ENCODE peak calls at places on chromosome 6, in seven cellular contexts. One of them, this sample, is unnamed.
A peak's percentile ranks its signal among the peaks of the same experiment; 100 is the strongest.

GRCh38 chr6:89792881-89793280 is 26.7 kb downstream of the MDN1 start:
- DNase-seq in ovary: no peak
- DNase-seq in H1: no peak
- DNase-seq in SK-N-SH: peak; percentile 47
- DNase-seq in A549: peak; percentile 53
- DNase-seq in transverse colon: peak; percentile 13
- DNase-seq in stomach: no peak
- DNase-seq in this sample: no peak

GRCh38 chr6:154653385-154653784 is 79.8 kb upstream of the SCAF8 start:
- DNase-seq in stomach: no peak
- DNase-seq in A549: no peak
- DNase-seq in ovary: no peak
- DNase-seq in transverse colon: no peak
- DNase-seq in SK-N-SH: no peak
- DNase-seq in H1: no peak
- DNase-seq in this sample: no peak

GRCh38 chr6:146962332-146962731 is 241.9 kb upstream of the STXBP5 start:
- DNase-seq in SK-N-SH: no peak
- DNase-seq in A549: no peak
- DNase-seq in H1: no peak
- DNase-seq in ovary: no peak
- DNase-seq in stomach: no peak
- DNase-seq in transverse colon: no peak
- DNase-seq in this sample: no peak

GRCh38 chr6:106512048-106512957 is 117.0 kb downstream of the RTN4IP1 start:
- DNase-seq in ovary: peak; percentile 65
- DNase-seq in SK-N-SH: peak; percentile 61
- DNase-seq in A549: peak; percentile 13
- DNase-seq in stomach: peak; percentile 84
- DNase-seq in H1: peak; percentile 79
- DNase-seq in transverse colon: peak; percentile 92
- DNase-seq in this sample: peak; percentile 15

GRCh38 chr6:20868397-20869185 is 334.3 kb downstream of the CDKAL1 start:
- DNase-seq in stomach: peak; percentile 35
- DNase-seq in H1: no peak
- DNase-seq in A549: no peak
- DNase-seq in SK-N-SH: peak; percentile 24
- DNase-seq in transverse colon: no peak
- DNase-seq in ovary: peak; percentile 55
- DNase-seq in this sample: no peak

GRCh38 chr6:168877821-168878282 is 375.8 kb downstream of the THBS2 start:
- DNase-seq in A549: peak; percentile 13
- DNase-seq in stomach: peak; percentile 66
- DNase-seq in transverse colon: peak; percentile 70
- DNase-seq in ovary: no peak
- DNase-seq in H1: no peak
- DNase-seq in SK-N-SH: no peak
- DNase-seq in this sample: no peak

GRCh38 chr6:13063300-13063918 is 264.9 kb downstream of the TBC1D7 start:
- DNase-seq in stomach: no peak
- DNase-seq in ovary: no peak
- DNase-seq in H1: no peak
- DNase-seq in transverse colon: no peak
- DNase-seq in A549: no peak
- DNase-seq in SK-N-SH: no peak
- DNase-seq in this sample: no peak

GRCh38 chr6:15337584-15337981 is 91.7 kb downstream of the JARID2 start:
- DNase-seq in ovary: no peak
- DNase-seq in stomach: no peak
- DNase-seq in SK-N-SH: no peak
- DNase-seq in H1: no peak
- DNase-seq in A549: no peak
- DNase-seq in transverse colon: no peak
- DNase-seq in this sample: no peak

GRCh38 chr6:146336200-146336599 is 207.4 kb upstream of the RAB32 start:
- DNase-seq in stomach: no peak
- DNase-seq in A549: no peak
- DNase-seq in SK-N-SH: no peak
- DNase-seq in ovary: no peak
- DNase-seq in transverse colon: no peak
- DNase-seq in H1: no peak
- DNase-seq in this sample: no peak

DNA sequence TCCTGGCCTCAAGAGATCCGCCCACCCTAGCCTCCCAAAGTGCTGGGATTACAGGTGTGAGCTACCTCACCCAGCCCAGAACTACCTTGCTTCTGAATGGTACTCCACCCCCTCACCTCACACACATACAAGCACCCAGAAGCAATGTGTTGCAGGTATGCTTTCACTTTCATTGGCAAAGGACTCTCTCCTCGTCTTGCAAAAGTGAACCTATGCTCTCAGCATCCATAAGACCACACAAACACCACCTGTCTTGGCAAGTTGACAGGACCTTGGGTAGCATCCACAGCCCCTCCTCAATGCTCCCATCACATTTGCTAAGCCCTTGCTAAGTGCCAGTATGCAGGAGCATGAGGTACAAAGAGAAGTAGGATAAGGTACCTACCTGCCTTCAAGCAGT is 3.7 kb downstream of the KIF13A start:
- DNase-seq in transverse colon: no peak
- DNase-seq in stomach: no peak
- DNase-seq in SK-N-SH: no peak
- DNase-seq in A549: no peak
- DNase-seq in H1: peak; percentile 39
- DNase-seq in ovary: no peak
- DNase-seq in this sample: no peak
- H3K27ac ChIP-seq in transverse colon: peak overlapping the region; percentile 93
- H3K27ac ChIP-seq in stomach: peak overlapping the region; percentile 74
- H3K27ac ChIP-seq in SK-N-SH: no peak overlapping the region
- H3K27ac ChIP-seq in A549: peak overlapping the region; percentile 19
- H3K27ac ChIP-seq in H1: no peak overlapping the region
- H3K27ac ChIP-seq in ovary: no peak overlapping the region
- H3K27ac ChIP-seq in this sample: no peak overlapping the region

DNA sequence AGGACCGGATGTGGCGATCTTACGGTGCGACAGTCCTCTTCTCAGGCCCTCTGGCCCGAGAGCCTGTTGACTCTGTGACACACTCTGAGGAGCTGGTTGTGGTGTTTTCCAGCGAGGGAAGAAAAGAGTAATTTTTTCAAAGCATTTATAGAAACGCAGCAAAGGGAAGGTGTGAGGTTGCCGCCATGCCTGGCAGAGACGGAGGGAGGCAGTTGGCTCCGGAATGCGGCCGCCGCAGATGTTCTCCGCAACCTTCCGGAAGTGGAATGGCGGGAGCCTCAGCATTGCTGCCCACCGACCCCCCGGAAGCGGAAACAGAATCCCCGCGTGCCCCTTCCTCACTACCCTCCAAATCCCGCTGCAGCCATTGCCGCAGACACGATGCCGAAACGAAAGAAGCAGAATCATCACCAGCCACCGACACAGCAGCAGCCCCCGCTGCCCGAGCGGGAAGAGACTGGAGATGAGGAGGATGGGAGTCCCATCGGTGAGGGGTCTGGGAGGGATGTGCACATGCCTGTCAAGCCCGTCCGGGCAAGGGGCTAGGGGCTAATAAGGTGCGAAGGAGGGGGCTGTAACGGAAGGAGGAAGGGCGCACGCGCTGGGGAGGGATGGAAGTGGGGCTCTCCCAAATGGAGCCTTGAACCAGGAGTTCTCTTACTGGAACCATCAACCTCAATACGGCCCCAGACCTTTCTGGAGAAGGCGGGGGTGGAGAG is at the start of gene PRR3:
- DNase-seq in transverse colon: peak; percentile 78
- DNase-seq in ovary: peak; percentile 83
- DNase-seq in A549: peak; percentile 93
- DNase-seq in H1: peak; percentile 92
- DNase-seq in SK-N-SH: peak; percentile 87
- DNase-seq in stomach: peak; percentile 74
- DNase-seq in this sample: peak; percentile 59
- TF ChIP-seq EP300 in transverse colon: peak; percentile 20
- TF ChIP-seq EP300 in ovary: no peak
- TF ChIP-seq EP300 in A549: no peak
- TF ChIP-seq EP300 in H1: no peak
- TF ChIP-seq EP300 in SK-N-SH: peak; percentile 13
- TF ChIP-seq EP300 in stomach: no peak
- TF ChIP-seq EP300 in this sample: peak; percentile 88

GRCh38 chr6:37279366-37280134 is 21.6 kb upstream of the TMEM217 start:
- DNase-seq in ovary: no peak
- DNase-seq in H1: no peak
- DNase-seq in stomach: no peak
- DNase-seq in A549: no peak
- DNase-seq in transverse colon: no peak
- DNase-seq in SK-N-SH: no peak
- DNase-seq in this sample: no peak

GRCh38 chr6:37276916-37277509 is 19.1 kb upstream of the TMEM217 start:
- DNase-seq in H1: no peak
- DNase-seq in stomach: no peak
- DNase-seq in A549: no peak
- DNase-seq in transverse colon: no peak
- DNase-seq in SK-N-SH: no peak
- DNase-seq in ovary: no peak
- DNase-seq in this sample: no peak

GRCh38 chr6:37283786-37284185 is 25.8 kb upstream of the TMEM217 start:
- DNase-seq in stomach: peak; percentile 42
- DNase-seq in SK-N-SH: no peak
- DNase-seq in ovary: peak; percentile 57
- DNase-seq in A549: no peak
- DNase-seq in H1: no peak
- DNase-seq in transverse colon: peak; percentile 14
- DNase-seq in this sample: no peak

GRCh38 chr6:37283268-37283667 is 25.3 kb upstream of the TMEM217 start:
- DNase-seq in transverse colon: no peak
- DNase-seq in stomach: no peak
- DNase-seq in H1: no peak
- DNase-seq in A549: no peak
- DNase-seq in ovary: no peak
- DNase-seq in SK-N-SH: no peak
- DNase-seq in this sample: no peak

DNA sequence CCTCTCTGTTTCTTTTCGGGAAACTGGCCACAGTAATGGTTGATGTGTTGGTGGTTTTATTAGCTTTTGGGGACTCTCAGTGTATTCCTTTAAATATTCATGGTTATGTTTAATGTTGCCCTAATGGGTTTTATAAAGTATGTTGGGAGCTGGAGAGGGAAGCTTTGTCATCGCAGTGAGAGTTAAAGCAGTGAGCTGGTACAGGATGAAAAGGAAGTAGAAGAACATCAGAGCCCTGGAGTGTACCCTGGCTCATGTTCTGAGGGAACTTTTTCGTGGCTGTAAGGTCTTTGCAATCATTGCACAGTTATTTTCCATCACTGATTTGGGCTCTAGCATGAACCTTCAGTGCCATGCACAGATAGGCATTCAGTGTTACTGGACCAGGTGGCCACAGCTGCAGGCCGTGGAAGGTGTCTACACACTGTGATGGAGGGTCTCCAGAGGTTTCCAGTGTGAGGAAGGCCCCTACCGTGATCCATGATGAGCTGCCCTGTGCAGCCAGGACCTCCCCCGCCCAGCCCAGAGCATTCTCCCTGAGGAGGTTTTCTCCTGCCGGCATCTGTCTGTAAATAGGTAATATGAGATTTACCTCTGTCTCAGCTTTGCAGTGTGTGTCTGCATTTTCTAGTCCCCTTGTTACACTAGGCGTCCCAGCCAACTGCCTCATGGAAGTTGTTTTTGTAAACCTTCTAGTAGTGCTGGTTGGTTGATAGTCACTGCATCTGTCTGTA is 22.4 kb upstream of the TMEM217 start:
- DNase-seq in stomach: no peak
- DNase-seq in ovary: no peak
- DNase-seq in transverse colon: no peak
- DNase-seq in H1: no peak
- DNase-seq in A549: no peak
- DNase-seq in SK-N-SH: no peak
- DNase-seq in this sample: no peak
- H3K27ac ChIP-seq in stomach: peak overlapping the region; percentile 29
- H3K27ac ChIP-seq in ovary: no peak overlapping the region
- H3K27ac ChIP-seq in transverse colon: no peak overlapping the region
- H3K27ac ChIP-seq in H1: no peak overlapping the region
- H3K27ac ChIP-seq in A549: no peak overlapping the region
- H3K27ac ChIP-seq in SK-N-SH: no peak overlapping the region
- H3K27ac ChIP-seq in this sample: no peak overlapping the region

GRCh38 chr6:149454405-149454848 is 30.4 kb downstream of the ZC3H12D start:
- DNase-seq in A549: no peak
- DNase-seq in ovary: peak; percentile 98
- DNase-seq in transverse colon: peak; percentile 88
- DNase-seq in SK-N-SH: peak; percentile 56
- DNase-seq in stomach: peak; percentile 96
- DNase-seq in H1: no peak
- DNase-seq in this sample: peak; percentile 95

GRCh38 chr6:149450679-149451360 is 34.0 kb downstream of the ZC3H12D start:
- DNase-seq in stomach: peak; percentile 50
- DNase-seq in transverse colon: peak; percentile 56
- DNase-seq in H1: peak; percentile 64
- DNase-seq in A549: no peak
- DNase-seq in ovary: peak; percentile 32
- DNase-seq in SK-N-SH: peak; percentile 83
- DNase-seq in this sample: no peak

GRCh38 chr6:149451361-149452061 is 33.3 kb downstream of the ZC3H12D start:
- DNase-seq in stomach: no peak
- DNase-seq in transverse colon: peak; percentile 82
- DNase-seq in A549: no peak
- DNase-seq in SK-N-SH: no peak
- DNase-seq in ovary: peak; percentile 39
- DNase-seq in H1: peak; percentile 60
- DNase-seq in this sample: no peak

GRCh38 chr6:149453597-149454340 is 31.0 kb downstream of the ZC3H12D start:
- DNase-seq in SK-N-SH: no peak
- DNase-seq in ovary: peak; percentile 39
- DNase-seq in A549: no peak
- DNase-seq in transverse colon: no peak
- DNase-seq in stomach: no peak
- DNase-seq in H1: no peak
- DNase-seq in this sample: no peak

DNA sequence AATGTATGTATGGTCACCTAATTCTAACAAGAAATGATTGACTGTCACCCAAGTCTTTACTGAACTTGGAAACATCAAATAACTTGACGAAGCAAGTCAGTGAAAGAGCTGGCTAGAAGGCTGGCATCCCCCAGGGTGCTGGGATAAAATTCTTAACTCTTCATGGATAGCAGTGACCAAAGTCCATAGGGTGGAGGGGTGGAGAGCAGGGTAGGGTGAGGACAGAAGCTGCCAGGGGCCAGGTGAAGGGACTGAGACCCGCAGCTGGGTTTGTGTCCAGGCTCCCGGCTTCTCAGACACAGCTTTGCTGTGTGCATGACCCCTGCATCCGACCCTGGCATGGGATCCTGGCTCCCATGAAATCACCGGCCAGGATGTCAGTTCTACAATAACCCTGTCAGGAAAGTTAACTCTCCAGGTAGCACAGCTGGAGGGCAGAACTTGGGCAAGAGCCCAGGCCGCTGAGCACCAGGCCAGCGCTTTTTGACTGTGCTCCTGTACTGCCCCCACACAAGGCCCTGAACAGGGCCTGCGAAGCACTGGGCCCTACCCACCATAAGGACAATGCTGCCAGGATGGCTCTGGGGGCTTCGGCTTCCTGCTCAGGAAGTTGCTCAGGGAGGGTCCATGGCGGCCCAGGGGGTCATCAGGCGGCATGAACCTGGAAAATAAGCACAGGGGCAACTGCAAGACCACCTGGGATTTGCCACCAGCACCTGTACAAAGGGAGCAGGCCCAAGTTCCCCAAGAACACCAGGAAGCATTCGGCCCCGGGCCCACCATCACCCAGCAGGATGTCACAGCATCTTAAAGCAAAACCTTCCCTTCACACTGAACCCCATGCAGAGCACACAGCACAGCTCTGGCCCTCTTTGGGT is 32.5 kb downstream of the ZC3H12D start:
- DNase-seq in A549: no peak
- DNase-seq in transverse colon: no peak
- DNase-seq in ovary: no peak
- DNase-seq in SK-N-SH: no peak
- DNase-seq in H1: no peak
- DNase-seq in stomach: no peak
- DNase-seq in this sample: no peak
- TF ChIP-seq EP300 in A549: no peak
- TF ChIP-seq EP300 in transverse colon: no peak
- TF ChIP-seq EP300 in ovary: no peak
- TF ChIP-seq EP300 in SK-N-SH: no peak
- TF ChIP-seq EP300 in H1: no peak
- TF ChIP-seq EP300 in stomach: no peak
- TF ChIP-seq EP300 in this sample: no peak